ENCODE peak calls at places on chromosomes 3 and 15, in ten cellular contexts. S is CD8-positive, alpha-beta memory T cell; A is body of pancreas; I is ovary; E is lung; D is RWPE2; N is GM23338; V is right cardiac atrium; G is aorta; M is fibroblast of lung. O is an unnamed sample.

GRCh38 chr3:98329392-98330124 is 24.1 kb upstream of the OR5K4 start:
- DNase-seq in G (no peak), V (peak; percentile 52), D (no peak), E (no peak), S (no peak), A (peak; percentile 47), I (no peak), M (peak; percentile 50), N (peak; percentile 84), O (peak; percentile 73)

GRCh38 chr15:70494861-70495571 is 268.3 kb downstream of the UACA start:
- DNase-seq in E (no peak), V (no peak), D (peak; percentile 99), A (no peak), G (peak; percentile 35), I (no peak), N (no peak), S (no peak), M (peak; percentile 91), O (no peak)

GRCh38 chr3:156181509-156181908 is 61.1 kb downstream of the KCNAB1 start:
- DNase-seq in D (no peak), A (no peak), I (no peak), V (no peak), G (no peak), N (no peak), S (no peak), M (peak; percentile 9), E (no peak), O (no peak)

GRCh38 chr15:43286074-43286473 is 19.3 kb upstream of the TGM5 start:
- DNase-seq in M (no peak), A (no peak), E (no peak), S (no peak), I (no peak), G (no peak), D (no peak), V (no peak), N (no peak), O (no peak)

GRCh38 chr3:61568127-61568526 is 6.8 kb downstream of the PTPRG start:
- DNase-seq in N (no peak), I (no peak), M (no peak), D (no peak), G (no peak), E (no peak), V (no peak), S (no peak), A (no peak), O (no peak)

GRCh38 chr3:174498638-174499037 is 360.5 kb upstream of the NAALADL2 start:
- DNase-seq in N (no peak), I (no peak), V (no peak), G (no peak), S (no peak), A (no peak), D (no peak), M (peak; percentile 23), E (no peak), O (no peak)

GRCh38 chr3:33313331-33313730 is 36.1 kb downstream of the FBXL2 start:
- DNase-seq in V (no peak), A (no peak), N (no peak), S (no peak), E (no peak), I (no peak), G (no peak), D (no peak), M (peak; percentile 34), O (no peak)

GRCh38 chr3:174419216-174419615 is 439.9 kb upstream of the NAALADL2 start:
- DNase-seq in E (no peak), V (no peak), A (no peak), M (no peak), N (no peak), G (no peak), S (no peak), I (no peak), D (no peak), O (no peak)

GRCh38 chr15:59396660-59397059 is 24.0 kb upstream of the MYO1E start:
- DNase-seq in A (no peak), M (no peak), D (no peak), E (no peak), I (no peak), N (no peak), V (no peak), G (no peak), S (no peak), O (no peak)

GRCh38 chr15:59400103-59400813 is 27.6 kb upstream of the MYO1E start:
- DNase-seq in S (no peak), M (no peak), D (no peak), V (no peak), N (peak; percentile 24), E (no peak), I (no peak), A (no peak), G (no peak), O (no peak)

GRCh38 chr15:59398220-59398619 is 25.5 kb upstream of the MYO1E start:
- DNase-seq in G (no peak), N (no peak), I (no peak), M (no peak), A (no peak), D (no peak), S (no peak), V (no peak), E (no peak), O (no peak)

GRCh38 chr15:59401810-59402569 is 29.3 kb upstream of the MYO1E start:
- DNase-seq in I (no peak), A (no peak), N (peak; percentile 40), E (no peak), S (no peak), M (no peak), D (no peak), V (no peak), G (no peak), O (no peak)

DNA sequence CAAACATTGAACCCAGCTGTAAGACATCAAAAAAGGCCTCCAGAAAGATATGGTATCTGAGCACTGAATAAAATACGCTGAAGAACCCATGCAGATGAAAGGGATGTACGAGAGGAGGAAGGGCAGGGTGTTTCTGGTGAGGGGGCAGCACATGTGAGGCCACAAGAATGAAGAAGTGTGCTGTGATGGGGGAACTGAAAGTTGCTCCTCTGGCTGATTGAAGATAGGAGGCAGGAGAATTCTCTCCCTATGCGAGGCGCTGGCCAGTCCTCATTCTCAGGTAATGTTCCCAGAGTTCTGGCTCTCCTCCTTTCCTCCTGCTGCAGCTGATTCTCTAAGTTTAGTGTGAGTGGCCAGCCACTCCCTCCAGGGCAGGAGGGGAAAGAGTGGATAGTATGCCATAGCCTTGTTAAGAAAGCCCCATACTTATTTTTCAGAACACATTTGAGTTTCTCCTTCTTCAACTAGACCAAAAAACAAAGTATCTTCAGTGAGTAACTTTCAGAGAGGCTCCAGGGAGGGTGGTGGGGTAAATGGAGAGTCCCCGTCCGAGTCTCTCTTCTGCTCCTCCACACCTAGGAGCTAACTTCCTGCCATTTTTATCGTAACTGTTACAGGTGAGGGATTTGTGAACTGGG is 26.9 kb upstream of the MYO1E start:
- DNase-seq in S (no peak), N (no peak), G (no peak), M (no peak), D (no peak), A (peak; percentile 30), E (no peak), I (no peak), V (no peak), O (no peak)
- H3K4me1 ChIP-seq in S (no peaks in the 10 kb centered on the region), N (peaks cover 43% of the 10 kb centered on the region), G (no peaks in the 10 kb centered on the region), M (no peaks in the 10 kb centered on the region), D (peaks cover 3% of the 10 kb centered on the region), A (no peaks in the 10 kb centered on the region), E (no peaks in the 10 kb centered on the region), I (no peaks in the 10 kb centered on the region), V (no peaks in the 10 kb centered on the region), O (peaks cover 2% of the 10 kb centered on the region)

GRCh38 chr15:31439328-31439727 is 112.7 kb downstream of the KLF13 start:
- DNase-seq in I (no peak), S (no peak), V (no peak), A (no peak), D (no peak), E (no peak), M (no peak), N (peak; percentile 66), G (no peak), O (peak; percentile 63)

GRCh38 chr15:31440754-31441298 is 114.2 kb downstream of the KLF13 start:
- DNase-seq in S (no peak), E (no peak), I (peak; percentile 78), D (no peak), A (peak; percentile 46), V (peak; percentile 90), N (peak; percentile 34), G (peak; percentile 84), M (peak; percentile 24), O (no peak)

GRCh38 chr15:31438601-31439265 is 112.1 kb downstream of the KLF13 start:
- DNase-seq in V (no peak), D (no peak), N (no peak), A (no peak), G (no peak), S (no peak), E (peak; percentile 83), I (no peak), M (no peak), O (no peak)

GRCh38 chr15:31444844-31445243 is 118.2 kb downstream of the KLF13 start:
- DNase-seq in M (no peak), D (no peak), E (no peak), S (no peak), I (no peak), V (no peak), N (no peak), A (no peak), G (no peak), O (no peak)

DNA sequence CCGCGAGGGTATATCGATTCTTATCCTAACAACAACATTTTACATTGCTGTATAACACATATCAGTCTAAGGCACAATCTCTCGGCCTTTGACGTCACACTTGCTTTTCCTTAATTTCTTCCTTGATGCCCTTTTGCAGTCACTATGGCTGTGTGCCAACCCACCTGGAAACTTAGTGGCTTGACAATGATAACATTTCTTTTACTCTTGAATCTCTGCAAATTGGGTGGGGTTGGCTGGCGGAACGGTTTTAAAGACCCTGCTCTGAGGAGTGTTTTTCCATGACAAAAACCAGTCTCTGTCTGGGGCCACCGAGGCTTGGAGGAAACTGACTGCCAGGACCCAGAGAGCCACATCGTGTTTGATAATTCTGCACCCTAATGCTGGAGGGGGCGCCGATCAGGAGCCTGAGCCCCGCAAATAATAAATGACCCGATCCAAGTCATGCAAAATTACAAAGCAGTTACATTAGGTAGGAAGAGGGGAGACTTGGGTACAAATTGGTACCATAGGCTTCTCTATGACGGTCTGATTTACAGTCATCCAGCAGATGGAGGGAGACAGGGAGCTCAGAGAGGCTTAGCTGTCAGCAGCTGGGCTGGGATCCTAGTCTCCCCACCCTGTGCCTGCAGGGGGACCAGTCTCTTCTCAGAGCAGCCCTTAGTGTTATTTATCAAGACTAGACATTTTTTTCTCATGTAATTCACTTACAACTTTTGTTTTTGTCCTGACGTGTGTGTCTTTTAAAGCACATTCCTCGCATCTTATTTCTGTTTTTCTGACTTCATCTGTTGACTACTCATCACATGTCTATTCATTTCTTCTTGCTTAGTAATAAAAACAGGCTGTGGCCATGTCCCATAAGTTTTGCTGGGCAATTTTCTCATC is 115.8 kb downstream of the KLF13 start:
- DNase-seq in G (no peak), V (peak; percentile 81), D (peak; percentile 68), I (no peak), N (peak; percentile 61), M (peak; percentile 89), A (no peak), S (no peak), E (no peak), O (no peak)
- H3K4me1 ChIP-seq in G (no peaks in the 10 kb centered on the region), V (no peaks in the 10 kb centered on the region), D (peaks cover 29% of the 10 kb centered on the region), I (peaks cover 2% of the 10 kb centered on the region), N (no peaks in the 10 kb centered on the region), M (peaks cover 15% of the 10 kb centered on the region), A (peaks cover 11% of the 10 kb centered on the region), S (peaks cover 38% of the 10 kb centered on the region), E (no peaks in the 10 kb centered on the region), O (no peaks in the 10 kb centered on the region)

GRCh38 chr3:12629560-12629959 is 34.4 kb downstream of the RAF1 start:
- DNase-seq in V (peak; percentile 53), E (no peak), G (no peak), M (peak; percentile 60), A (peak; percentile 57), D (no peak), N (no peak), S (no peak), I (no peak), O (no peak)

GRCh38 chr3:12633108-12633507 is 30.8 kb downstream of the RAF1 start:
- DNase-seq in S (no peak), D (no peak), A (no peak), I (no peak), V (no peak), N (no peak), E (no peak), M (no peak), G (no peak), O (no peak)

GRCh38 chr3:12632523-12632922 is 31.4 kb downstream of the RAF1 start:
- DNase-seq in E (no peak), G (no peak), I (no peak), N (no peak), D (no peak), A (no peak), V (no peak), S (no peak), M (no peak), O (no peak)

GRCh38 chr3:12628813-12629212 is 35.1 kb downstream of the RAF1 start:
- DNase-seq in N (no peak), V (no peak), E (no peak), S (no peak), M (no peak), A (no peak), G (no peak), D (no peak), I (no peak), O (no peak)

GRCh38 chr3:12630292-12630691 is 33.6 kb downstream of the RAF1 start:
- DNase-seq in S (no peak), D (no peak), N (peak; percentile 10), V (no peak), E (no peak), G (no peak), A (no peak), M (no peak), I (no peak), O (no peak)
- H3K4me1 ChIP-seq in S (peaks cover 41% of the 10 kb centered on the region), D (no peaks in the 10 kb centered on the region), N (no peaks in the 10 kb centered on the region), V (peaks cover 13% of the 10 kb centered on the region), E (peaks cover 18% of the 10 kb centered on the region), G (peaks cover 6% of the 10 kb centered on the region), A (peaks cover 55% of the 10 kb centered on the region), M (peaks cover 5% of the 10 kb centered on the region), I (peaks cover 16% of the 10 kb centered on the region), O (peaks cover 3% of the 10 kb centered on the region)

GRCh38 chr3:69322110-69322509 is 63.8 kb downstream of the FRMD4B start:
- DNase-seq in I (no peak), D (no peak), A (no peak), N (no peak), E (no peak), V (no peak), S (no peak), M (no peak), G (no peak), O (no peak)

GRCh38 chr3:69326821-69327433 is 59.0 kb downstream of the FRMD4B start:
- DNase-seq in V (no peak), M (no peak), A (no peak), N (no peak), I (no peak), S (no peak), D (no peak), G (no peak), E (no peak), O (no peak)

GRCh38 chr3:69323941-69324340 is 61.9 kb downstream of the FRMD4B start:
- DNase-seq in S (no peak), E (no peak), I (no peak), V (no peak), A (no peak), N (no peak), D (no peak), G (no peak), M (no peak), O (no peak)

GRCh38 chr3:69324362-69325025 is 61.4 kb downstream of the FRMD4B start:
- DNase-seq in N (peak; percentile 68), S (no peak), G (no peak), E (no peak), I (no peak), A (peak; percentile 10), M (no peak), V (no peak), D (no peak), O (no peak)

GRCh38 chr3:69325151-69325550 is 60.7 kb downstream of the FRMD4B start:
- DNase-seq in S (no peak), G (no peak), N (no peak), V (no peak), I (no peak), D (no peak), M (no peak), E (no peak), A (no peak), O (no peak)
- H3K4me1 ChIP-seq in S (peaks cover 24% of the 10 kb centered on the region), G (peaks cover 5% of the 10 kb centered on the region), N (peaks cover 4% of the 10 kb centered on the region), V (peaks cover 2% of the 10 kb centered on the region), I (peaks cover 7% of the 10 kb centered on the region), D (no peaks in the 10 kb centered on the region), M (peaks cover 6% of the 10 kb centered on the region), E (no peaks in the 10 kb centered on the region), A (no peaks in the 10 kb centered on the region), O (no peaks in the 10 kb centered on the region)